ENCODE peak calls at places on chromosomes 3 and 15, in five cellular contexts. One of them, this sample, is unnamed.
A peak's percentile ranks its signal among the peaks of the same experiment; 100 is the strongest.

GRCh38 chr3:177069514-177070329 is 127.6 kb downstream of the TBL1XR1 start:
- DNase-seq in spleen: no peak
- DNase-seq in GM23248: peak; percentile 56
- DNase-seq in BJ: peak; percentile 46
- DNase-seq in PC-3: peak; percentile 35
- DNase-seq in this sample: no peak

GRCh38 chr3:13072239-13073041 is 789 bp downstream of the IQSEC1 start:
- DNase-seq in spleen: peak; percentile 90
- DNase-seq in GM23248: no peak
- DNase-seq in BJ: no peak
- DNase-seq in PC-3: no peak
- DNase-seq in this sample: no peak

GRCh38 chr3:129610276-129610675 is 3.8 kb upstream of the PLXND1 start:
- DNase-seq in spleen: no peak
- DNase-seq in GM23248: no peak
- DNase-seq in BJ: no peak
- DNase-seq in PC-3: no peak
- DNase-seq in this sample: no peak

GRCh38 chr3:39408493-39409372 is 2.2 kb downstream of the RPSA start:
- DNase-seq in spleen: no peak
- DNase-seq in GM23248: no peak
- DNase-seq in BJ: no peak
- DNase-seq in PC-3: no peak
- DNase-seq in this sample: no peak

GRCh38 chr15:38670142-38671002 is 105.8 kb upstream of the RASGRP1 start:
- DNase-seq in spleen: no peak
- DNase-seq in GM23248: peak; percentile 6
- DNase-seq in BJ: no peak
- DNase-seq in PC-3: no peak
- DNase-seq in this sample: no peak

GRCh38 chr3:45241206-45241605 is 15.1 kb upstream of the TMEM158 start:
- DNase-seq in spleen: no peak
- DNase-seq in GM23248: no peak
- DNase-seq in BJ: no peak
- DNase-seq in PC-3: no peak
- DNase-seq in this sample: no peak

GRCh38 chr15:91967935-91968605 is 114.6 kb downstream of the SLCO3A1 start:
- DNase-seq in spleen: no peak
- DNase-seq in GM23248: peak; percentile 52
- DNase-seq in BJ: no peak
- DNase-seq in PC-3: no peak
- DNase-seq in this sample: no peak

GRCh38 chr3:71057526-71057894 is 526.0 kb downstream of the FOXP1 start:
- DNase-seq in spleen: no peak
- DNase-seq in GM23248: peak; percentile 34
- DNase-seq in BJ: no peak
- DNase-seq in PC-3: peak; percentile 87
- DNase-seq in this sample: no peak

GRCh38 chr3:191461113-191461595 is at the start of gene PYDC2:
- DNase-seq in spleen: no peak
- DNase-seq in GM23248: no peak
- DNase-seq in BJ: no peak
- DNase-seq in PC-3: no peak
- DNase-seq in this sample: no peak

GRCh38 chr3:38497026-38497425 is 886 bp downstream of the EXOG start:
- DNase-seq in spleen: no peak
- DNase-seq in GM23248: peak; percentile 54
- DNase-seq in BJ: no peak
- DNase-seq in PC-3: peak; percentile 25
- DNase-seq in this sample: no peak

GRCh38 chr15:69881760-69882159 is 216.0 kb downstream of the TLE3 start:
- DNase-seq in spleen: no peak
- DNase-seq in GM23248: no peak
- DNase-seq in BJ: no peak
- DNase-seq in PC-3: no peak
- DNase-seq in this sample: no peak

GRCh38 chr15:67835349-67836133 is 4.3 kb downstream of the RNU6-1 start:
- DNase-seq in spleen: peak; percentile 82
- DNase-seq in GM23248: no peak
- DNase-seq in BJ: no peak
- DNase-seq in PC-3: no peak
- DNase-seq in this sample: peak; percentile 79

GRCh38 chr15:48423342-48423741 is 92.1 kb downstream of the DUT start:
- DNase-seq in spleen: no peak
- DNase-seq in GM23248: no peak
- DNase-seq in BJ: no peak
- DNase-seq in PC-3: no peak
- DNase-seq in this sample: no peak

GRCh38 chr15:40108061-40108854 is 421 bp downstream of the BMF start:
- DNase-seq in spleen: no peak
- DNase-seq in GM23248: peak; percentile 77
- DNase-seq in BJ: no peak
- DNase-seq in PC-3: peak; percentile 32
- DNase-seq in this sample: no peak

GRCh38 chr3:87436781-87437543 is 160.6 kb upstream of the POU1F1 start:
- DNase-seq in spleen: no peak
- DNase-seq in GM23248: peak; percentile 67
- DNase-seq in BJ: peak; percentile 19
- DNase-seq in PC-3: peak; percentile 34
- DNase-seq in this sample: no peak

GRCh38 chr3:101010316-101010715 is 17.1 kb upstream of the ABI3BP start:
- DNase-seq in spleen: no peak
- DNase-seq in GM23248: peak; percentile 91
- DNase-seq in BJ: peak; percentile 89
- DNase-seq in PC-3: no peak
- DNase-seq in this sample: no peak

DNA sequence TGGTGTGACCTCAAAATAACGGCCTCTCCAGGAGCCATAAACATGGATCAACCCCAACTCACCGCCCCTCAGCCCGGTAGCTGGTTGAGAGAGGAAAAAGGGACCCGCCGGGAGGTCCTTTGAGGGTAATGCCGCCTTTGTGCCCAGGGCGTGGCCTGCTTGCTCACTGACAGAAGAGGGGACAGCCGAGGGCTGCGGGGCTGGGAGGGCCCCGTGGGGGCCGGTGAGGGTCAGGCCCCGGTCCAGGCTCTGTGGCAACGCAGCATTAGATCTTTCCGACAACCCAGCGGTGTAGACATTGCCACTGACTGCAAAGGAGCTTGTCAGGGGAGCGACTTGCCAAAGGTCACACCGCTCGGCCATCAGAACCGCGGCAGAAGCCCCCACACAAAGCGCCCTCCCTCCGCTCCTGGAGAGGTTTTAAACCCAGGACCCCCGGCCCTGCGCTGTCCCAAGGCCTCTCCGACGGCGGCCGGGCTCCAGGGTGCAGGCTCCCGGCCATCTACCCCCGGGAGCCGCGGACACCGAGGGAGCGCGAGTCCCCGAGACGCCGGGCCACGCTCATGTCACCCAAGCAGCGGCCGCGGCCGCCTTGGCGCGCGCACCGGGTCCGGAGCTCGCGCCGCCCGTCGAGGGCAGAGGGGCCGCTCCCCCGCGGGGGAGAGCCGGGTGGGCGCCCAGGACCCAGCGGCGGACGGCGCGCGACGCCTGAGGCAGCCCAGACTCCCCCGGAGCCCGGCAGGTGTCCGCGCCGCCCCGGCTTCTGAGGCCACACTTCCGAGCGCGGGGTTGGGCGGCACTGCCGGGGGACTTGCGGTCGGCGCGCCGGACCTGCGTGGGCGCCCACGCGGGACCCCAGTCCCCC is 975 bp downstream of the PCSK6 start:
- DNase-seq in spleen: no peak
- DNase-seq in GM23248: no peak
- DNase-seq in BJ: no peak
- DNase-seq in PC-3: no peak
- DNase-seq in this sample: no peak
- H3K4me3 ChIP-seq in spleen: peak overlapping the region; percentile 63
- H3K4me3 ChIP-seq in GM23248: no peak overlapping the region
- H3K4me3 ChIP-seq in BJ: no peak overlapping the region
- H3K4me3 ChIP-seq in PC-3: no peak overlapping the region
- H3K4me3 ChIP-seq in this sample: no peak overlapping the region

DNA sequence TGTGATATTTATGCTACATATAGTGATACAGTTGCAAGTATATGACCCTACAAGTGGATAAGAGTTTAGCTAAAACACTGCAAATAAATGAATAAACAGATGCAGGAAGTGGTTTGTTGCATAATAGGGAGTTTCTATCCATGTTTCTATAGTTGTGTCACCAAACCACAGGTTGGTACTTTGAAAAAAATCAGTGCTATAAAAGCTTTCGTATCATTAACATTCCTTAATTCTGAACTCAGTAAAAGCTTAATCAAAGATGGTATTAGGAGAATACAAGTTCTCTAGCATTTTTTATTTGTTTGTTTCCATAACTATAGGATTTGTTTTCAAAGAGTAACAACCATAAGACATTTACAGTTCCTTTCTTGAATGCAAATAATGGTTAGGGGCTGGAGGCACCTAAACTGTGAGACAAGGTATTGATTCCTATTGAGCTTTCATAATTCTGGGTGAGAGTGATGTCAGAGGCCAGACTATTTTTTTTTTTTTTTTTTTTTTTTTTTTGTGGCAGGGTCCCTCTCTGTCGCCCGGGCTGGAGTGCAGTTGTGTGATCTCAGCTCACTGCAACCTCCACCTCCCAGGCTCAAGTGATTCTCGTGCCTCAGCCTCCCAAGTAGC is 29.6 kb downstream of the CPOX start:
- DNase-seq in spleen: no peak
- DNase-seq in GM23248: peak; percentile 77
- DNase-seq in BJ: peak; percentile 62
- DNase-seq in PC-3: peak; percentile 81
- DNase-seq in this sample: no peak
- H3K4me3 ChIP-seq in spleen: no peak overlapping the region
- H3K4me3 ChIP-seq in GM23248: no peak overlapping the region
- H3K4me3 ChIP-seq in BJ: no peak overlapping the region
- H3K4me3 ChIP-seq in PC-3: no peak overlapping the region
- H3K4me3 ChIP-seq in this sample: no peak overlapping the region

GRCh38 chr15:51199541-51199940 is 104.8 kb upstream of the TNFAIP8L3 start:
- DNase-seq in spleen: no peak
- DNase-seq in GM23248: no peak
- DNase-seq in BJ: no peak
- DNase-seq in PC-3: no peak
- DNase-seq in this sample: no peak
- H3K4me3 ChIP-seq in spleen: no peak overlapping the region
- H3K4me3 ChIP-seq in GM23248: no peak overlapping the region
- H3K4me3 ChIP-seq in BJ: no peak overlapping the region
- H3K4me3 ChIP-seq in PC-3: no peak overlapping the region
- H3K4me3 ChIP-seq in this sample: no peak overlapping the region

GRCh38 chr15:74870496-74871213 is 2.5 kb downstream of the SCAMP2 start:
- DNase-seq in spleen: no peak
- DNase-seq in GM23248: no peak
- DNase-seq in BJ: no peak
- DNase-seq in PC-3: no peak
- DNase-seq in this sample: no peak
- H3K4me3 ChIP-seq in spleen: peak overlapping the region; percentile 61
- H3K4me3 ChIP-seq in GM23248: no peak overlapping the region
- H3K4me3 ChIP-seq in BJ: no peak overlapping the region
- H3K4me3 ChIP-seq in PC-3: no peak overlapping the region
- H3K4me3 ChIP-seq in this sample: peak overlapping the region; percentile 42

GRCh38 chr15:77457619-77458265 is 37.1 kb downstream of the HMG20A start:
- DNase-seq in spleen: no peak
- DNase-seq in GM23248: peak; percentile 62
- DNase-seq in BJ: no peak
- DNase-seq in PC-3: peak; percentile 14
- DNase-seq in this sample: no peak

GRCh38 chr15:77456746-77457618 is 36.3 kb downstream of the HMG20A start:
- DNase-seq in spleen: no peak
- DNase-seq in GM23248: no peak
- DNase-seq in BJ: no peak
- DNase-seq in PC-3: no peak
- DNase-seq in this sample: no peak

GRCh38 chr15:77455696-77456293 is 35.1 kb downstream of the HMG20A start:
- DNase-seq in spleen: no peak
- DNase-seq in GM23248: peak; percentile 84
- DNase-seq in BJ: peak; percentile 85
- DNase-seq in PC-3: no peak
- DNase-seq in this sample: no peak

GRCh38 chr15:77454265-77454664 is 33.6 kb downstream of the HMG20A start:
- DNase-seq in spleen: no peak
- DNase-seq in GM23248: peak; percentile 18
- DNase-seq in BJ: no peak
- DNase-seq in PC-3: no peak
- DNase-seq in this sample: no peak

DNA sequence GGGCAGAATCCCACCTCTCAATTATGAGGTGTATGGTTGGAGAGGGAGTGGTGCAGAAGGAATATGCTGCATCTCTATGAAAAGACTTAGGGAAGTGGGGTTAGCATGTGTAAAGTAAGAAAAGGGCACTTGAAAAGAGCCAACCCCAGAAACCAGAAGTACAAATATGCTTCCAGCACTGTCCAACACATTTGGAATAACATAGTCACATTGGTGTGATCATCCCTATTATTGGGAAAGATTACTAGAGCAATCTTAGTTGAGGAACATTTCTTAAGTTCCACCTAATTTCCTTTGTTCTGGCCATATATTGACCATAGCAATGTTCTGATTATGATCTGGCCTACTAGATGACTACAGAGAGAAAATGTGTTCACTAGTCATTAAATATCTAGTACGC is 34.3 kb downstream of the HMG20A start:
- DNase-seq in spleen: no peak
- DNase-seq in GM23248: peak; percentile 52
- DNase-seq in BJ: no peak
- DNase-seq in PC-3: no peak
- DNase-seq in this sample: no peak
- H3K4me3 ChIP-seq in spleen: no peak overlapping the region
- H3K4me3 ChIP-seq in GM23248: no peak overlapping the region
- H3K4me3 ChIP-seq in BJ: no peak overlapping the region
- H3K4me3 ChIP-seq in PC-3: no peak overlapping the region
- H3K4me3 ChIP-seq in this sample: no peak overlapping the region

DNA sequence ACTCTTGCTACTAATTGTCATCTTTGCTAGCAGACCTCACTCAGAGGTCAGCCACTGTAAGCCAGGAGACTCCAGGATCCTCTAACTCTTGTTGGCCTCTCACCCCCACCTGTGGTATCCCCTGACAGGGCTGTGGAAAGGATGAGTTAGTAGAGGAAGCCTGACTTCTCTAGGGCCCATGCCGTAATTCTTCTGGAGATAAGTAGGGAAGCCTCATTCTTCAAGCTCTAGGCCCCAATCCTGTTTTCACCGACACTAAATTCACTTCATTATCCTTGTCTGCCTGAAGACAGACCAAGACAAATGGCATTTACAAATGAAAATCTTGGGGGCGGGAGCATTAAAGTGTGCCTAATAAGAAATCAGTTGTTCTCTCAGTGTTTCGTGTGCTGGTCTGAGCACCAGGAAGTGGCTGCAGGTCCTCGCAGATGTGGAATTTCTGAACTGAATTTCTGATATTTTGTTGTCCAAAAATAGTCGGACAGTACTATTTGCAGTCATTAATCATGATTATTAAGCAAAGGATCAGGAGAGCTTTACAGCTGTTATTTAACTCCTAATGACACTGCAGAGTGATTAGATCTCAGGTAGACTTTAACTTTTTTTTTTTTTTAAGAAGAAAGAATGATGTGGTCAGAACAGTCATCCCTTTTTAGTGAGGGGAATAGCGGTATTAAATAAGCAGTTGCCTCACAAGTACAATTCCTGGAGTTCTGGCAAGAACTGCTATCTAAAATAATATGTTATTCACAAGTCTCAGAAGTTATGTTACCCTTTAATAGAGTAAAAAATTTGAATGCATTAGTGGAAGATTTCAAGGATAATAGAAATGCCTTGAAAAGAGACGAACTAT is 58.3 kb downstream of the RBMS3 start:
- DNase-seq in spleen: no peak
- DNase-seq in GM23248: peak; percentile 65
- DNase-seq in BJ: no peak
- DNase-seq in PC-3: no peak
- DNase-seq in this sample: no peak
- H3K4me3 ChIP-seq in spleen: no peak overlapping the region
- H3K4me3 ChIP-seq in GM23248: peak overlapping the region; percentile 21
- H3K4me3 ChIP-seq in BJ: no peak overlapping the region
- H3K4me3 ChIP-seq in PC-3: no peak overlapping the region
- H3K4me3 ChIP-seq in this sample: no peak overlapping the region

GRCh38 chr3:42936157-42936981 is 30.4 kb downstream of the ZNF662 start:
- DNase-seq in spleen: peak; percentile 65
- DNase-seq in GM23248: peak; percentile 73
- DNase-seq in BJ: no peak
- DNase-seq in PC-3: no peak
- DNase-seq in this sample: peak; percentile 77
- H3K4me3 ChIP-seq in spleen: peak overlapping the region; percentile 24
- H3K4me3 ChIP-seq in GM23248: peak overlapping the region; percentile 67
- H3K4me3 ChIP-seq in BJ: peak overlapping the region; percentile 49
- H3K4me3 ChIP-seq in PC-3: no peak overlapping the region
- H3K4me3 ChIP-seq in this sample: peak overlapping the region; percentile 67

This sample was measured in kidney.